ENCODE peak calls at places on chromosomes 3 and 15, in nine cellular contexts. Q is small intestine, F is vagina, S is upper lobe of right lung, L is SJSA1, M is cardiac muscle cell, R is endothelial cell of umbilical vein, H is psoas muscle, O is fibroblast of lung. G is an unnamed sample.

GRCh38 chr3:172323894-172324590 is 124.2 kb downstream of the GHSR start:
- DNase-seq in Q (no peak), F (no peak), S (no peak), L (no peak), M (peak; percentile 96), R (no peak), H (peak; percentile 59), O (peak; percentile 99), G (peak; percentile 36)

GRCh38 chr3:3307491-3307890 is 128.0 kb upstream of the CRBN start:
- DNase-seq in Q (no peak), F (no peak), S (no peak), L (no peak), M (no peak), R (no peak), H (no peak), O (no peak), G (no peak)

GRCh38 chr15:98924311-98925049 is 83.1 kb downstream of the PGPEP1L start:
- DNase-seq in Q (no peak), F (no peak), S (no peak), L (no peak), M (no peak), R (peak; percentile 72), H (no peak), O (no peak), G (no peak)

GRCh38 chr3:80000022-80000421 is 232.2 kb upstream of the ROBO1 start:
- DNase-seq in Q (no peak), F (no peak), S (no peak), L (no peak), M (no peak), R (peak; percentile 56), H (no peak), O (peak; percentile 36), G (no peak)

GRCh38 chr3:123818324-123818920 is 65.7 kb downstream of the MYLK start:
- DNase-seq in Q (no peak), F (no peak), S (no peak), L (peak; percentile 86), M (peak; percentile 25), R (no peak), H (no peak), O (peak; percentile 92), G (no peak)

GRCh38 chr3:155391104-155391503 is 97.6 kb upstream of the STRIT1 start:
- DNase-seq in Q (no peak), F (no peak), S (no peak), L (no peak), M (peak; percentile 18), R (no peak), H (no peak), O (peak; percentile 32), G (peak; percentile 93)

GRCh38 chr15:33111051-33111451 is 83.5 kb downstream of the FMN1 start:
- DNase-seq in Q (no peak), F (no peak), S (no peak), L (no peak), M (no peak), R (peak; percentile 80), H (no peak), O (peak; percentile 47), G (peak; percentile 46)

GRCh38 chr3:37689645-37690356 is 171.9 kb upstream of the CTDSPL start:
- DNase-seq in Q (no peak), F (no peak), S (no peak), L (no peak), M (no peak), R (no peak), H (no peak), O (no peak), G (no peak)

GRCh38 chr3:72137865-72138861 is 353.2 kb upstream of the PROK2 start:
- DNase-seq in Q (no peak), F (no peak), S (no peak), L (no peak), M (no peak), R (no peak), H (no peak), O (no peak), G (no peak)

GRCh38 chr3:142489572-142490323 is 41.9 kb upstream of the XRN1 start:
- DNase-seq in Q (no peak), F (no peak), S (no peak), L (peak; percentile 11), M (no peak), R (peak; percentile 6), H (no peak), O (no peak), G (no peak)

GRCh38 chr3:104796556-104796955 is 570.2 kb upstream of the ALCAM start:
- DNase-seq in Q (no peak), F (no peak), S (no peak), L (no peak), M (no peak), R (no peak), H (no peak), O (peak; percentile 16), G (no peak)

GRCh38 chr3:170961616-170962400 is 53.4 kb upstream of the EIF5A2 start:
- DNase-seq in Q (peak; percentile 59), F (no peak), S (no peak), L (peak; percentile 31), M (peak; percentile 66), R (peak; percentile 65), H (no peak), O (peak; percentile 55), G (peak; percentile 82)

GRCh38 chr15:82140859-82141258 is 95.0 kb upstream of the MEX3B start:
- DNase-seq in Q (no peak), F (no peak), S (no peak), L (no peak), M (no peak), R (peak; percentile 39), H (no peak), O (no peak), G (no peak)

GRCh38 chr3:125313060-125313635 is 62.0 kb downstream of the ZNF148 start:
- DNase-seq in Q (no peak), F (no peak), S (no peak), L (no peak), M (no peak), R (no peak), H (no peak), O (peak; percentile 56), G (no peak)

DNA sequence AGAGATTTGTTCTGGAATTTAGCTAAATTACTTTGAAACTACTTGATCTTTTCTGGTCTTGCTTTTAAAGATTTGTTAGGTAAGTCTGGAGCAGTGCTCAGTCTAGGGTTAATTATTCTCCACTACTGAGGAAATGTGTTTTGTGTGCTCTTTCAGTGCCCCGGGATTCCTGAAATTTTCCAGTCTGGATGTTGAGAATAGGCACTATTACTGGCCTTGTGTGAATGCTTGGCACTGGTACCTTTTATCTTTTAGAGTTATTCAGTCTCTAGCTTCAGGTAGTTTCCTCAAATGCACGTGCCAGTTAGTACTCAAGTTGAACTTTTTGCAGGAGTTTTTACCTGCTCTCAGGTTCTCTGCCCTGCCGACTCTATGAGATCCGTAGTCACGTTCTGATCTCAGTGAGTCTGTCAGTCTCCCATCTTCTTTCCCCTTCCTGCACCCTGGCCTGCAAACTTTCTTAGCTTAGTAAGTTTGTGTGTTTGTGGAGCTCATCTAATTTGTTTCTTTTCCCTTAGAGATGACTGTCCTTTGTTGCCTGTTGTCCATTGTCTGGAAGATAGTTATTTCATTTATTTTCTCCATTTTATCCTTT is 39.5 kb downstream of the TCF12 start:
- DNase-seq in Q (no peak), F (no peak), S (no peak), L (no peak), M (no peak), R (peak; percentile 16), H (no peak), O (peak; percentile 23), G (no peak)
- H3K4me3 ChIP-seq in Q (no peak overlapping the region), F (no peak overlapping the region), S (no peak overlapping the region), L (no peak overlapping the region), M (no peak overlapping the region), R (no peak overlapping the region), H (no peak overlapping the region), O (no peak overlapping the region), G (no peak overlapping the region)

GRCh38 chr3:69821133-69821532 is 81.9 kb downstream of the MITF start:
- DNase-seq in Q (no peak), F (no peak), S (no peak), L (no peak), M (no peak), R (no peak), H (no peak), O (peak; percentile 68), G (no peak)

GRCh38 chr3:69815959-69816358 is 76.7 kb downstream of the MITF start:
- DNase-seq in Q (no peak), F (no peak), S (no peak), L (no peak), M (no peak), R (no peak), H (no peak), O (no peak), G (no peak)

GRCh38 chr3:69822501-69822900 is 83.2 kb downstream of the MITF start:
- DNase-seq in Q (no peak), F (no peak), S (no peak), L (peak; percentile 43), M (no peak), R (no peak), H (no peak), O (peak; percentile 43), G (no peak)

GRCh38 chr3:69819283-69819682 is 80.0 kb downstream of the MITF start:
- DNase-seq in Q (no peak), F (no peak), S (no peak), L (no peak), M (no peak), R (no peak), H (peak; percentile 21), O (no peak), G (no peak)

DNA sequence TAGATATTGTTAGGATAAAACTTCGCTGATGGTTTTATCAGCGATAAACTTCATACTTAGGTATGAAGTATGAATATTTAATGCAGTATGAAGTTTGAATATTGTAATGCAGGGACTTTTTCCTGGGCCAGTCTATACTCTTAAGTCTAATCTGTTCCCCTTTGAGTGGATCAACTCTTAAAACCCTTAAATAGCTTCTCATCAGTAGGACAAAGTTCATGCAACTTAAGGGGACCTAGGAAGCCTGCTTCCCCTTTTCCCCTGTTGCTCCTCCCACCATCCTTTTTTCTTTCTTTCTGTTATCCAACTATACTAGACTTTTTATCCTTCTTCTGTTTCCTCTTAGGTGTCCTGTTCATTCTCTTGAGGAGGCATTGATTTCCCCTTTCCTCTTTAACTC is 78.7 kb downstream of the MITF start:
- DNase-seq in Q (no peak), F (no peak), S (no peak), L (no peak), M (no peak), R (no peak), H (no peak), O (no peak), G (no peak)
- H3K4me1 ChIP-seq in Q (no peaks in the 10 kb centered on the region), F (peaks cover 72% of the 10 kb centered on the region), S (no peaks in the 10 kb centered on the region), L (peaks cover 23% of the 10 kb centered on the region), M (peaks cover 74% of the 10 kb centered on the region), R (peaks cover 6% of the 10 kb centered on the region), H (peaks cover 81% of the 10 kb centered on the region), O (no peaks in the 10 kb centered on the region), G (peaks cover 16% of the 10 kb centered on the region)

DNA sequence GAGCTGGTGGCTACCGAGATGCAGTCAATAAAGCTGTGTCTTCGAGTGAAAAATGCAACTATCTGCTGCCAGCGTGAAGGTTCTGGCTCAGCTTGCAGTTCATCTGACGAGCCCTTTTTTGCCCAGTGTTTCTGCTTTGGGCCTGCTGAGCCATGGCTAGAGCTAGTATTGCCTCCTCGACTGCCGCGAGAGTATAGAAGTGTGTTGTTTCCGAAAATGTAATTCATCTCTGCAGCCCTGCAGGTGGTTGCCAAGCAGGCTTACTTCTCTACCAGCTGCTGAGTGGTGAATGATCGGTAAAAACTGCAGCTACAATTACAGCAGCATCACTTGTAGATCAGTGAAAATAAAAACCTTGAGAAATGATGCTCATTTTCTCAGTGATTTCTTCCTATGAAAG is 114.8 kb downstream of the DLG1 start:
- DNase-seq in Q (no peak), F (no peak), S (no peak), L (no peak), M (no peak), R (no peak), H (no peak), O (no peak), G (no peak)
- H3K4me3 ChIP-seq in Q (no peak overlapping the region), F (no peak overlapping the region), S (no peak overlapping the region), L (no peak overlapping the region), M (no peak overlapping the region), R (no peak overlapping the region), H (peak overlapping the region; percentile 39), O (no peak overlapping the region), G (no peak overlapping the region)

GRCh38 chr3:188433526-188433855 is 279.5 kb downstream of the LPP start:
- DNase-seq in Q (no peak), F (no peak), S (no peak), L (no peak), M (no peak), R (no peak), H (no peak), O (no peak), G (no peak)
- H3K4me1 ChIP-seq in Q (peaks cover 3% of the 10 kb centered on the region), F (peaks cover 17% of the 10 kb centered on the region), S (peaks cover 24% of the 10 kb centered on the region), L (peaks cover 21% of the 10 kb centered on the region), M (no peaks in the 10 kb centered on the region), R (peaks cover 48% of the 10 kb centered on the region), H (peaks cover 39% of the 10 kb centered on the region), O (peaks cover 7% of the 10 kb centered on the region), G (peaks cover 33% of the 10 kb centered on the region)

G was measured in adipocyte.